ENCODE peak calls at places on chromosomes 16 and 17, in six cellular contexts. N, O, M, L, B and W are unnamed samples.
A peak's percentile ranks its signal among the peaks of the same experiment; 100 is the strongest.

GRCh38 chr17:80855968-80856862 is 135.4 kb upstream of the CHMP6 start:
- DNase-seq in B (peak; percentile 94), L (peak; percentile 99), N (peak; percentile 97), M (peak; percentile 70), O (peak; percentile 100), W (peak; percentile 98)

GRCh38 chr17:64001763-64002529 is 3.8 kb downstream of the PRR29 start:
- DNase-seq in B (peak; percentile 19), M (no peak), N (no peak), L (no peak), O (peak; percentile 12), W (no peak)

GRCh38 chr16:75931043-75931442 is 204.8 kb upstream of the CPHXL start:
- DNase-seq in M (no peak), O (peak; percentile 97), N (no peak), B (peak; percentile 13), L (peak; percentile 86), W (no peak)

GRCh38 chr16:12729448-12729847 is 74.2 kb downstream of the CPPED1 start:
- DNase-seq in O (peak; percentile 30), B (peak; percentile 66), N (peak; percentile 81), M (no peak), L (peak; percentile 72), W (peak; percentile 62)

GRCh38 chr16:370443-370842 is at the start of gene MRPL28:
- DNase-seq in O (peak; percentile 95), B (peak; percentile 98), L (peak; percentile 95), N (peak; percentile 71), M (peak; percentile 90), W (peak; percentile 84)

GRCh38 chr16:89357460-89357859 is 132.9 kb downstream of the ANKRD11 start:
- DNase-seq in N (no peak), O (no peak), M (no peak), L (no peak), B (no peak), W (no peak)

GRCh38 chr16:88320947-88321634 is 61.7 kb upstream of the ZNF469 start:
- DNase-seq in N (no peak), B (peak; percentile 38), L (no peak), M (no peak), O (no peak), W (no peak)

GRCh38 chr16:23511731-23512130 is 1.4 kb upstream of the GGA2 start:
- DNase-seq in B (no peak), L (no peak), N (no peak), M (no peak), O (no peak), W (no peak)

GRCh38 chr16:58510097-58510775 is 5.1 kb upstream of the SETD6 start:
- DNase-seq in N (no peak), M (no peak), B (no peak), L (no peak), O (no peak), W (no peak)

GRCh38 chr16:23504453-23505179 is 5.7 kb downstream of the GGA2 start:
- DNase-seq in O (peak; percentile 94), B (peak; percentile 97), L (peak; percentile 95), N (peak; percentile 49), M (peak; percentile 51), W (peak; percentile 86)

GRCh38 chr16:29315046-29315445 is 91.5 kb downstream of the NPIPB11 start:
- DNase-seq in B (peak; percentile 33), N (no peak), O (peak; percentile 31), M (no peak), L (no peak), W (no peak)

GRCh38 chr16:2450535-2450934 is 9.4 kb upstream of the TEDC2 start:
- DNase-seq in B (no peak), N (no peak), M (no peak), O (no peak), L (no peak), W (no peak)

GRCh38 chr17:12041316-12041715 is 20.6 kb downstream of the MAP2K4 start:
- DNase-seq in B (peak; percentile 72), L (peak; percentile 85), N (peak; percentile 25), O (peak; percentile 87), M (no peak), W (peak; percentile 29)

GRCh38 chr16:3950343-3951193 is 70.1 kb upstream of the CREBBP start:
- DNase-seq in N (peak; percentile 96), M (peak; percentile 53), L (peak; percentile 96), B (peak; percentile 99), O (peak; percentile 99), W (peak; percentile 91)

DNA sequence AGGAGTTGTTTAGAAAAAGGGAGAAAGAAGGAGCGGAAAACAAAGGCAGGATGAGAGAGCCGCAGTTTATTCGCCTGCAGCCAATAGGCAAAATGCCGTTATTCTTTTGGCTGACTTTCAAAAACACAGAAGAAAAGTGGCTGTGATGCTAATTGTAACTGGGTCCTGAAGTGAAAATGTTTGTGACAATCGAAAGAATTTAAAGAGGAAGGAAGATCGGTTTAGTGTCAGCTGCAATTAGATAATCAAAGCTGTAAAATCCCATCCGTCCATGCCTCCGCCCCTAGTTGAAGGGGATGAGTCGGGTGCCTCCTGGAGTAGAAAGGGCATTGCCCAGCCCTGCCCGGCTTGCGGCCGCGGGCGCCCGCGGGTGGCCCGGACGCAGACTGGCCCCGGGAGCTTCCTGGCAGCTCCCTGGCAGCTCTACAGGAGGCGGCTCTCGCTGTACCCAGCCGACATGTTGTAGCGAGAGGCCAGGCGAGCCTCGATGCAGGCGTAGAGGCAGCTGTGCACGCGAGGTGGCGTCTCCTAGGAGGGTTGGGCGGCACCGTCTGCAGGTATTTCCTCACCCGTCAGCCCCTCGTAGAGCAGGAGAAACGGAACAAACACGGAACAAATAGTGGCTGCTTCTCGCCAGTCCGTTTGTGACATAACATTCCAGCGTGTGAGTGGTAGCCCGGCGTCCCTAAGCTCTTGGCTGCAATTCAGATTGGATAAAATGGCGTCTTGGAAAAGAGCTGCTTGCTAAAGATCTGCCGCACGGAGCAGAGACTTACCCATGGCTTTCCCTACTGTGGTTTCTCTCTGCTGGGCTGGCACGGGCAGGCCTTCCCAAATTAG is 82.3 kb downstream of the TNRC6C start:
- DNase-seq in L (peak; percentile 58), B (no peak), M (peak; percentile 50), O (peak; percentile 43), N (no peak), W (no peak)
- TF ChIP-seq CTCF in L (peak; percentile 31), B (no peak), M (no peak), O (peak; percentile 1), N (peak; percentile 35), W (peak; percentile 9)

DNA sequence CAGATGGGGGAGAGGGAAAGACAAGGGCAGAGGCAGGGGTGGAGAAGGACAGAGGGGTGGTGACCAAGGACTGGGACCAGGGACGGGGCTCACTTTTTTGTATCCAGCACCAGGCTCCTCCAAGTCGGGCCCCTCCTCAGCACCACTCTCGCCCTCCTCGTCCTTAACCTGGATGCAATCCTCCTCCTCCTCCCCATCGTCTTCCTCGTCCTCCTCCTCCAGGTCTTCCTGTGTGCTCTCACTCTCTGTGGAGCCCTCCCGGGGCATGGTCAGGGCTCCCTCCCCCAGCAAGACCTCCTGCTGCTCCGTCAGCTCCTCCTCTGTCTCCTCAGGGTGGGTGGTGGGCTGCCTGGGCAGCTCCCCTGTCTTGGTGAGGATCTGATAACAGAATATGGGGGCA is 16.8 kb downstream of the G6PC3 start:
- DNase-seq in L (no peak), B (no peak), O (no peak), N (no peak), M (no peak), W (no peak)
- H3K4me3 ChIP-seq in L (no peak overlapping the region), B (no peak overlapping the region), O (no peak overlapping the region), N (no peak overlapping the region), M (no peak overlapping the region), W (no peak overlapping the region)

DNA sequence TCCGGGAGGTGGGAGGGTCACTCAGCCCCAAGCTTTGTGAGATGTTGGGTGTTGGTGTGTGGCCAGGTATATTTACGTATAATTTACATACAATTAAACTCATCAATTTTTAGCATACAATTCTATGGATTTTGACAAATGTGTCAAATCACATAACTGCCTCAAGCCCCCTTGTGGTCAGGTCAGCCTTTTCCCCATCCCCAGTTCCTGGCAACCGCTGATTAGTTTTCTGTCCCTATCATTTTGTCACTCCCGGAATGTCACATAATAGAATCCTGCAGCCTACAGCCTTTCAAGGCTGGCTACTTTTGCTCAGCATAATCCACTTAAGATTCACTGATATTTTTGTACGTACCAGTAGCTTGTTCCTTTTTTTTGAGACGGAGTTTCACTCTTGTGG is 19.4 kb upstream of the RAI1 start:
- DNase-seq in O (no peak), N (no peak), M (no peak), L (no peak), B (no peak), W (no peak)
- TF ChIP-seq CTCF in O (no peak), N (no peak), M (no peak), L (no peak), B (peak; percentile 29), W (no peak)

DNA sequence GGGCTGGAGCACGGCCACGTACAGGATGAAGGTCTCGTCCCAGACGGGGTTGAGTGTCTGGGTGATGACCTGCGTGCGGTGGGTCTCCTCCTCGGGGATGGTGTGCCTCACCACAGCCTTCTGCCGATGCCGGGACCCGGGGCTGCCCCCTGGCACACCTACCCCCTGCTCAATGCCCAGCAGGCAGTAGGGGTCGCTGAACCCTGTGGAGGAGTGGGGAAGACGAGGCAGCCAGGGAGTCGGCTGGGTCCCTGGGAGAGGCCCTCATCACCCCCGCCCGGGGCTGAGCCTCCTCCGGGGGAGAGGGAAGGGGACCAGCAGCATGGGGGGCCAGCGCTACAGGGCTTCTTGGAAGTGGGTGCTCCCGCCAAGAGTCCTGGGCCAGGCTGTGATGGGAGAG is 1.8 kb downstream of the UNC13D start:
- DNase-seq in L (no peak), B (no peak), N (no peak), M (no peak), O (no peak), W (no peak)
- H3K4me3 ChIP-seq in L (no peak overlapping the region), B (no peak overlapping the region), N (no peak overlapping the region), M (no peak overlapping the region), O (no peak overlapping the region), W (no peak overlapping the region)